ENCODE peak calls at places on chromosomes 7 and 10, in six cellular contexts. D is aorta, J is heart right ventricle, K is cardiac muscle cell, Q is MM.1S, N is astrocyte. I is an unnamed sample.

GRCh38 chr7:4406288-4407058 is 275.6 kb upstream of the FOXK1 start:
- DNase-seq in D (no peak), Q (no peak), K (no peak), N (no peak), J (no peak), I (no peak)

GRCh38 chr10:117240730-117241529 is at the start of gene SLC18A2:
- DNase-seq in J (no peak), D (peak), Q (no peak), K (no peak), N (no peak), I (no peak)

GRCh38 chr10:47444047-47444446 is 39.9 kb downstream of the ANXA8 start:
- DNase-seq in D (no peak), N (no peak), J (no peak), K (no peak), Q (no peak), I (no peak)

GRCh38 chr10:58797356-58797755 is 284.7 kb downstream of the BICC1 start:
- DNase-seq in Q (no peak), N (peak), D (no peak), J (no peak), K (no peak), I (no peak)

GRCh38 chr10:5423774-5424173 is 11.4 kb downstream of the NET1 start:
- DNase-seq in K (peak), D (no peak), Q (no peak), J (no peak), N (peak), I (no peak)

GRCh38 chr10:52258791-52259427 is 55.2 kb upstream of the DKK1 start:
- DNase-seq in K (peak), J (no peak), N (peak), D (no peak), Q (peak), I (no peak)

GRCh38 chr7:7798510-7798909 is 80.1 kb upstream of the RPA3 start:
- DNase-seq in J (no peak), N (no peak), Q (no peak), K (no peak), D (no peak), I (no peak)

GRCh38 chr7:5450549-5451327 is 27.1 kb upstream of the TNRC18 start:
- DNase-seq in Q (peak), J (peak), K (peak), N (no peak), D (peak), I (no peak)

GRCh38 chr10:91799580-91799975 is 1.4 kb downstream of the TNKS2 start:
- DNase-seq in N (peak), D (no peak), K (no peak), Q (no peak), J (no peak), I (no peak)

GRCh38 chr7:44959433-44959951 is 19.3 kb downstream of the MYO1G start:
- DNase-seq in Q (no peak), D (peak), K (no peak), N (no peak), J (no peak), I (peak)

GRCh38 chr10:47047577-47048532 is 136.6 kb downstream of the PTPN20 start:
- DNase-seq in J (peak), N (peak), Q (peak), D (peak), K (peak), I (peak)

GRCh38 chr7:77903597-77903996 is 105.0 kb downstream of the PHTF2 start:
- DNase-seq in D (no peak), N (no peak), K (no peak), J (no peak), Q (no peak), I (no peak)

GRCh38 chr10:21826725-21827124 is 176.8 kb downstream of the DNAJC1 start:
- DNase-seq in N (no peak), D (no peak), K (no peak), J (no peak), Q (no peak), I (no peak)

GRCh38 chr7:151901313-151901669 is 24.4 kb upstream of the PRKAG2 start:
- DNase-seq in J (no peak), Q (no peak), K (no peak), N (no peak), D (no peak), I (peak)
- H3K27ac ChIP-seq in J (no peak), Q (no peak), K (no peak), N (no peak), D (no peak), I (no peak)

DNA sequence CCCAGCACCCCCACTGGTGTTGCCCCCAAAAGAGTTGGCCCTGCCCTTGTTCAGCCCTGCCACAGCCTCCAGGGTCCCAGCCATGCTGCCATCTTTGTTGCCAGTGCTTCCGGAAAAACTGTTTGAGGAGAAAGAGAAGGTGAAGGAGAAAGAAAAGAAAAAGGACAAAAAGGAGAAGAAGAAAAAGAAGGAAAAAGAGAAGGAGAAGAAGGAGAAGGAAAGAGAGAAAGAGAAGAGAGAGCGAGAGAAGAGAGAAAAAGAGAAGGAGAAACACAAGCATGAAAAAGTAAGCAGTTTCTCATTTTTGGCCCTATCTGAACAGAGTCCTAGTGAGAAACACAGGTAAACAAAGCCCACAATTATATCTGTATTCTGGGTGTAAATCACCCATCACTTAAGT is 89.0 kb upstream of the GATA3 start:
- DNase-seq in Q (no peak), K (no peak), N (no peak), J (no peak), D (no peak), I (no peak)
- H3K27ac ChIP-seq in Q (no peak), K (no peak), N (no peak), J (no peak), D (no peak), I (no peak)

DNA sequence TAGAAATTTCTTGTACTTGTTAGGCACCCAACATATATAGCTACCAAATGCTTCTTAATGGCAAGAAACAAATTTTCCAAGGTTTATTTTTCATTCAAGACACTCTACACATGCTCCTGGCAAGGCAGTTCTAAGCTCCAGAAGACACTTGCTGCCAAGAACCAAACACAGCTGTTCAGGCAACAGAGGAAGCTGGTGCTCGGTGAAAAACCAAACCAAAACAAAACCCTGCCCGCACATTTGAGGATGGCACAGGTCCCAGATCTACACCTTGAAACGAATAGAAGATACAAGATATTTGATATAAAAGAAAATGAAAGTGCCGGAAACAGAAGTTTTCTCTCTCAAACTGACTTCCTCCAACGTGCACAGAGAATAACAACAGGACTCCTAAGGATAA is 4.9 kb upstream of the DNTT start:
- DNase-seq in K (no peak), N (no peak), D (no peak), J (no peak), Q (peak), I (no peak)
- H3K27ac ChIP-seq in K (no peak), N (no peak), D (no peak), J (no peak), Q (no peak), I (no peak)

DNA sequence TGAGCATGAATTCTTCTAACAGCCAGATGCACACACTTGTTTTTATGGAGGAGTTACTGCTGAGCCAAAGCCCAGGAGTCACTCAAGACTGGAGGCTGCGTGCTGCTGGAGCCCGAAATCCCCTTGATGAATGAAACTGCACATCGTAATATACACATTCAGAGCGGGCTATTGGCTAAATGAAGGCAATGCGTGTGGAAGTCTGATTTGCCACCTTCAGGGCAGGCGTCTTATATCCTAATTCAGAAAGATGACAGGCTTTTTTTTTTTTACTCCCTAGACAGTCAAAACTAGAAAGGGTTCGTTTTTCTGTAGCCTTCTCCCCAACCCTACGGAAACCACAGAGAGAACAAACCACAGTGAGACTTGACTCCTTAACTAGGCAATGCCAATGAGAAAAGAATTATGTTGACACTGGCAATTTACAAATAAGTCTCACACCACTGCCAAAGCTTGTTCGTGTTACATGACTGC is 227.2 kb upstream of the KLF14 start:
- DNase-seq in D (no peak), N (peak), J (no peak), K (peak), Q (peak), I (no peak)
- H3K27ac ChIP-seq in D (no peak), N (peak), J (peak), K (no peak), Q (peak), I (no peak)

GRCh38 chr10:63283093-63283492 is 150.0 kb downstream of the NRBF2 start:
- DNase-seq in D (no peak), K (no peak), J (no peak), N (no peak), Q (no peak), I (no peak)
- H3K27ac ChIP-seq in D (no peak), K (no peak), J (no peak), N (no peak), Q (no peak), I (no peak)